ENCODE peak calls at places on chromosome 4, in ten cellular contexts. J is activated T-cell treated with anti-CD3 and anti-CD28 coated beads, Interleukin-2, amount 50 U/mL, for 24 hours; E is G401; S is stomach; Q is anterior cingulate cortex; Y is lower leg skin; R is SW 1271; D is kidney; O is AG09319; G is stimulated activated naive CD4-positive, alpha-beta T cell treated with Interleukin-2 at 50 U/mL for 16 hours. X is an unnamed sample.

GRCh38 chr4:128387600-128388351 is 100.2 kb upstream of the PGRMC2 start:
- DNase-seq in D (no peak), Y (no peak), Q (no peak), O (no peak), R (peak; percentile 3), J (no peak), S (no peak), G (no peak), E (no peak), X (no peak)

GRCh38 chr4:68461790-68462189 is 14.5 kb downstream of the TMPRSS11E start:
- DNase-seq in O (no peak), S (no peak), J (no peak), D (no peak), Q (no peak), G (no peak), E (no peak), Y (no peak), R (no peak), X (no peak)

GRCh38 chr4:45648846-45649245 is 475.0 kb downstream of the GABRG1 start:
- DNase-seq in O (no peak), Y (no peak), G (no peak), R (no peak), J (no peak), Q (no peak), S (no peak), E (no peak), D (no peak), X (no peak)

GRCh38 chr4:38320349-38320707 is 343.7 kb upstream of the KLF3 start:
- DNase-seq in O (no peak), Q (no peak), J (no peak), S (no peak), D (no peak), R (no peak), G (no peak), Y (no peak), E (no peak), X (no peak)

GRCh38 chr4:1009647-1010521 is 1.5 kb upstream of the FGFRL1 start:
- DNase-seq in D (peak; percentile 93), R (peak; percentile 33), Y (peak; percentile 95), J (peak; percentile 84), E (peak; percentile 54), O (no peak), G (peak; percentile 67), Q (peak; percentile 53), S (peak; percentile 79), X (peak; percentile 67)

GRCh38 chr4:159764343-159764952 is 661.6 kb downstream of the RAPGEF2 start:
- DNase-seq in Y (no peak), E (peak; percentile 82), G (no peak), S (no peak), D (no peak), Q (peak; percentile 0), O (no peak), R (peak; percentile 36), J (no peak), X (no peak)

GRCh38 chr4:90715242-90715641 is 588.0 kb downstream of the CCSER1 start:
- DNase-seq in Y (no peak), G (no peak), O (no peak), E (no peak), J (no peak), Q (no peak), R (no peak), S (no peak), D (no peak), X (no peak)

GRCh38 chr4:177728361-177729152 is 286.3 kb upstream of the AGA start:
- DNase-seq in Q (no peak), D (no peak), E (no peak), S (no peak), O (no peak), G (no peak), Y (no peak), R (no peak), J (no peak), X (no peak)

GRCh38 chr4:168480991-168481588 is 798 bp upstream of the DDX60L start:
- DNase-seq in G (peak; percentile 14), Q (no peak), R (peak; percentile 81), O (no peak), S (no peak), Y (no peak), E (no peak), J (no peak), D (no peak), X (peak; percentile 12)

GRCh38 chr4:38562751-38563198 is 101.2 kb upstream of the KLF3 start:
- DNase-seq in S (no peak), Q (no peak), O (no peak), Y (no peak), E (no peak), J (no peak), R (no peak), D (no peak), G (no peak), X (no peak)

X was measured in activated gamma-delta T cell treated with anti-CD3 and anti-CD28 coated beads, Interleukin-2, amount 50 U/mL, for 16 hours.